ENCODE peak calls at places on chromosomes 12 and 14, in seven cellular contexts. Z is H7; R is caudate nucleus; V is NCI-H1694 treated with DMSO at 0.1 percent for 48 hours; M is activated T-cell treated with anti-CD3 and anti-CD28 coated beads for 1 hour; Q is stimulated activated CD8-positive, alpha-beta memory T cell treated with anti-CD3 and anti-CD28 coated beads, Interleukin-2, amount 100 ng/mL, for 1 hour; W is EH. U is an unnamed sample.

GRCh38 chr14:69586420-69586819 is 11.7 kb upstream of the CCDC177 start:
- DNase-seq in Z (no peak), Q (no peak), W (peak), R (no peak), M (no peak), V (no peak), U (peak)

GRCh38 chr12:40692617-40693502 is 621 bp downstream of the CNTN1 start:
- DNase-seq in V (no peak), W (no peak), M (no peak), Q (no peak), Z (peak), R (peak), U (no peak)

GRCh38 chr14:89011727-89012271 is 187.3 kb downstream of the TTC8 start:
- DNase-seq in W (peak), M (no peak), Q (no peak), Z (no peak), R (no peak), V (no peak), U (peak)

GRCh38 chr14:89243765-89244164 is 173.3 kb downstream of the FOXN3 start:
- DNase-seq in V (no peak), Q (no peak), W (no peak), R (no peak), Z (no peak), M (no peak), U (no peak)

GRCh38 chr12:54935235-54935951 is 49.2 kb downstream of the TESPA1 start:
- DNase-seq in V (no peak), Q (no peak), R (peak), Z (no peak), W (peak), M (no peak), U (peak)

GRCh38 chr12:106247731-106248176 is at the start of gene CKAP4:
- DNase-seq in W (peak), Q (peak), Z (peak), R (peak), V (peak), M (peak), U (peak)

GRCh38 chr14:100586520-100587247 is 533 bp downstream of the BEGAIN start:
- DNase-seq in M (no peak), R (no peak), Q (no peak), Z (peak), V (peak), W (peak), U (peak)

GRCh38 chr14:73633517-73634332 is 11.1 kb upstream of the DNAL1 start:
- DNase-seq in Z (peak), V (peak), Q (peak), M (peak), W (peak), R (peak), U (peak)

GRCh38 chr12:10735428-10735827 is 12.3 kb upstream of the YBX3 start:
- DNase-seq in R (no peak), Z (no peak), W (no peak), M (no peak), V (no peak), Q (no peak), U (no peak)

GRCh38 chr12:123106640-123107359 is 44.1 kb downstream of the PITPNM2 start:
- DNase-seq in Q (peak), V (no peak), R (no peak), Z (no peak), M (peak), W (no peak), U (no peak)

GRCh38 chr14:105554022-105554421 is 27.6 kb downstream of the TMEM121 start:
- DNase-seq in Z (no peak), W (no peak), R (no peak), V (no peak), Q (no peak), M (no peak), U (no peak)

GRCh38 chr12:130508847-130509246 is 171.2 kb downstream of the PIWIL1 start:
- DNase-seq in Z (no peak), M (no peak), R (no peak), V (no peak), W (no peak), Q (no peak), U (no peak)

GRCh38 chr12:57726151-57726883 is 12.2 kb downstream of the AGAP2 start:
- DNase-seq in W (peak), V (peak), R (peak), Q (no peak), M (no peak), Z (peak), U (peak)

GRCh38 chr14:69079188-69079742 is 73.7 kb downstream of the DCAF5 start:
- DNase-seq in M (no peak), V (no peak), Q (no peak), W (peak), Z (no peak), R (no peak), U (peak)

GRCh38 chr12:6044082-6044481 is 80.4 kb downstream of the VWF start:
- DNase-seq in Z (no peak), M (no peak), V (no peak), Q (no peak), R (no peak), W (peak), U (peak)

U was measured in adipocyte.